ENCODE peak calls at places on chromosome 6, in six cellular contexts. F is tibial nerve, Y is esophagus squamous epithelium, P is spleen, O is prostate gland, K is testis. U is an unnamed sample.

GRCh38 chr6:83368582-83368981 is 62.3 kb downstream of the ME1 start:
- DNase-seq in F (no peak), Y (no peak), P (no peak), O (no peak), K (no peak), U (no peak)

GRCh38 chr6:137581019-137581707 is 87.0 kb upstream of the OLIG3 start:
- DNase-seq in F (no peak), Y (no peak), P (no peak), O (no peak), K (no peak), U (no peak)

GRCh38 chr6:131948692-131949614 is 2.2 kb downstream of the CCN2 start:
- DNase-seq in F (no peak), Y (no peak), P (no peak), O (no peak), K (no peak), U (no peak)

GRCh38 chr6:117265425-117266266 is at the start of gene VGLL2:
- DNase-seq in F (no peak), Y (no peak), P (peak; percentile 71), O (no peak), K (peak; percentile 67), U (no peak)

GRCh38 chr6:133756046-133756445 is 132.9 kb upstream of the TCF21 start:
- DNase-seq in F (no peak), Y (no peak), P (no peak), O (no peak), K (no peak), U (no peak)

GRCh38 chr6:132253211-132253610 is 148.1 kb downstream of the MOXD1 start:
- DNase-seq in F (no peak), Y (no peak), P (no peak), O (no peak), K (no peak), U (no peak)

GRCh38 chr6:12473494-12473893 is 183.3 kb downstream of the EDN1 start:
- DNase-seq in F (no peak), Y (no peak), P (no peak), O (no peak), K (no peak), U (no peak)

GRCh38 chr6:142642651-142643050 is 302.3 kb downstream of the HIVEP2 start:
- DNase-seq in F (no peak), Y (no peak), P (no peak), O (no peak), K (no peak), U (no peak)

GRCh38 chr6:89050155-89050554 is 30.4 kb upstream of the PNRC1 start:
- DNase-seq in F (peak; percentile 56), Y (no peak), P (no peak), O (no peak), K (peak; percentile 61), U (no peak)
- TF ChIP-seq POLR2A in F (no peak), Y (no peak), P (no peak), O (no peak), K (no peak), U (no peak)

DNA sequence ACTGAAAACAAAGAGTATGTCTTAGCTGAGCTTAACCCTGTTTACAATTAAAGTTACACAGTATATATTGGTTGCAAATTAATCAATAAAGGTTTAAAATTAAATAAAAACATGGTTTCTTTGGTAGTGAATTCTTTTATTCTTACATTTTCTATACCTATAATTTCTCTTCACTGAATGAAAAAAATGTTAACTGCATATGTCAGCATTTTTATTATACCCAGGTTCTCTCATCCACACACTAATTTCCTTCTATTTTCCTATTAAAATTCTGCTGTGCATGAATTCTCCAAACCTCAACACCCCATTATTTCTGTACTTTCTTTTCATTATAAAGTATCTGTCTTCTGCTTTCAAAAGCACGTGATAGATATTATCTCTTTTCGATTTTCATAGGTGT is 91.9 kb downstream of the TBC1D32 start:
- DNase-seq in F (no peak), Y (no peak), P (no peak), O (no peak), K (no peak), U (no peak)
- TF ChIP-seq POLR2A in F (no peak), Y (no peak), P (no peak), O (no peak), K (no peak), U (no peak)

GRCh38 chr6:105344971-105345370 is 57.9 kb downstream of the PREP start:
- DNase-seq in F (no peak), Y (no peak), P (no peak), O (no peak), K (no peak), U (no peak)

GRCh38 chr6:105346052-105346451 is 56.8 kb downstream of the PREP start:
- DNase-seq in F (no peak), Y (no peak), P (no peak), O (no peak), K (no peak), U (no peak)

GRCh38 chr6:105348897-105349296 is 54.0 kb downstream of the PREP start:
- DNase-seq in F (no peak), Y (no peak), P (no peak), O (no peak), K (no peak), U (no peak)

DNA sequence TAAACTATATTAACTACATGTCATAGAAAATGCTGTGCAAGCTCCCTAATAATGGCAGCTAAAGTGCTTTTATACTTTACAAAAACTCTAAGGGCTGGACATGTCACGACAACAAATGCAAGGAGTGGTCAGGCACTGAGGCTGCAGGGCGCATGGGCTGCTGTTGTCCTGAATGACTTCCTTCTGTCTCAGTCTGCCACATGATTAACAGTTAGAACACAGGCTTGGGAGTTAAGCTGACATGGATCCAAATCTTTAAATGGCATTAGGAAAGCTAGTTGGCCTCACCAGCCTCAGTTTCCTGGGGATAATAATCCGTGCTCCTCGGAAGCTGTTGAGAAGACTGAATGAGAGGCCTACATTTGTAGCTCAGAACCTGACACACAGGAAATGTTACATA is 57.4 kb downstream of the PREP start:
- DNase-seq in F (no peak), Y (no peak), P (no peak), O (no peak), K (no peak), U (no peak)
- TF ChIP-seq POLR2A in F (no peak), Y (no peak), P (no peak), O (no peak), K (no peak), U (no peak)

GRCh38 chr6:46053034-46053933 is 37.6 kb upstream of the CLIC5 start:
- DNase-seq in F (no peak), Y (no peak), P (no peak), O (no peak), K (no peak), U (no peak)
- TF ChIP-seq POLR2A in F (no peak), Y (no peak), P (no peak), O (no peak), K (no peak), U (no peak)

DNA sequence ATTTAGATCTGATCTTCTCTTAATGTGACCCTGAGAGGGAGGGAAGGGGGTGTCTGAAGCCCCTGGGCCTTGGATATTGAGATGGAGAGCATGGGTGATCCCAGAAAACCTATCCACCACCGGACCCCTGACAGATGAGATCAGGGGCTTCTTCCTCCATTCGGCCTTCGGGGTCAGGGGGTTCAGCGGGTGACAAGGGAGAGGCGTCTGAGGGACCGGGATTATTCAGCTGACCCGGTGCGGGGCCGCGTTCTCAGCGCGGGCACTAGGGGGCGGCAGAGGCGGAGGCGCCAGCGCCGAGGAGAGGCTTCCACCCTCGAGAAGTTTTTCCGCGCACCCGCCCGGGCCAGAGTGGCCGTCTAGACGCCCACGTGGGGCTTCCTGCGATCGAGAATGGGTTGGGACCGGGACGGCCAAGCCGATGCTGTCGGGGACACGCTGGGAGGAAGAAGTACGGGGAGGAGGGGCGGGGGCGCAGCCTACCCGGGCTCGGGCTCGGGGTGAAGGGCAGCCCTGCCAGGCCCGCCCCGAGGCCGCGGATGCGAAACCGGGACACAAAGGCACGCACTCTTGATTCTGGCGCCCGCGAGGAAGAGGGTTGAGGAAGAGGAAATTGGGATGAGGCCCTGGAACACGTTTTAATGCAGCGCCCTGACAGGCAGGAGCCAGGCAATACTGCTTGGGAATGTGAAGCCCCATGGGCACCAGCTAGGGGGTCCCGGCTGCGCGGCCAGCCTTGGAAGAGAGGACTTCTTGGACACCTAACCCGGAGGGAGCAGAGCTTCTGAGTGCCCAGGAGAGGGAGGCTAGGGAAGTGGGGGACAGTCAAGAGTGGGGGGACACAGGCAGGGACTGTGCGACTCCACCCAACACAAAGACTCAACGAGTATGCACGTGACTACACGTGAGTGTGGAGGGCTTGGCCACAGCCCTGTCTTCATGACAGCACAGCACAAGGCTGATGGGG is 30.6 kb downstream of the COL11A2 start:
- DNase-seq in F (peak; percentile 67), Y (no peak), P (peak; percentile 96), O (peak; percentile 46), K (peak; percentile 80), U (peak; percentile 66)
- TF ChIP-seq POLR2A in F (no peak), Y (no peak), P (no peak), O (no peak), K (no peak), U (peak; percentile 32)

GRCh38 chr6:151391471-151392428 is at the start of gene ZBTB2:
- DNase-seq in F (peak; percentile 42), Y (no peak), P (peak; percentile 94), O (peak; percentile 59), K (peak; percentile 70), U (peak; percentile 84)
- TF ChIP-seq POLR2A in F (no peak), Y (no peak), P (no peak), O (no peak), K (no peak), U (peak; percentile 4)

DNA sequence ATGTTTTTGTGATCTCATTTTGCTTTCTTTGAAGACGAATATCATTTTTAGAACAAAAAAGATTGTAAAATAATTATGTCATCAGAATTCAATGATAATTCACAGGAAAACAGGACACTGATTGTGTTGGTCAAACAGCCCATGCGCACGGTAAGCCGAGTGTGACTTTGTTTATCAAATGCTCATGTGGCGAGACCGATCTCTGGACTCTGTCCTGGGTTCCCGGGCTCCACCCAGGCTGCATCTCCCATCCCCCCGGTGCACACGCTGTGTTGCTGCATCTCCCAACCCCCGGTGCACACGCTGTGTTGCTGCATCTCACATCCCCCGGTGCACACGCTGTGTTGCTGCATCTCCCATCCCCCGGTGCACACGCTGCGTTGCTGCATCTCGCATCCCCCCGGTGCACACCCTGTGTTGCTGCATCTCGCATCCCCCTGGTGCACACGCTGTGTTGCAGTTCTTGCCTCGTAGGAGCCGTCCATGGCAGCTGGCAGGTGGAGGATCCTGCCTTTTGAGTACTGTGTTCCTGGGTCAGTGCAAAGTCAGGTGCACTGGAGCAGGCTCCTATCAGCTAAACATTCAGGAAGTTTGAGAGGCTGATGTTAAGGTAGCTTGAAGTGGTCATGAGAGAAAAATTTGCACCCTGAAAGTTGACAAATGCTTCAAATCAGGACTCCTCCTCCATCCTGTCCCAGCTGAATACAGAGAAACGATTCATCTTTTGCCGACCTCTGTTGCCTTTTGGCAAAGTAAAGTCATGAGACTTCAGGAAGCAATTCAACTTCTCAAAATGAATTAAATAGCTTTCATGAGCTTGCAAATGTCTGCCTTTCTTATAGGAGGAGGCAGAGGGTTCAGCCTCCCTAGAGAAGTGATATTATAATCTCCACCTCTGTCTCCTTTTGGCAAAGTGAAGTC is 77.1 kb upstream of the FRMD1 start:
- DNase-seq in F (no peak), Y (no peak), P (no peak), O (no peak), K (no peak), U (no peak)
- TF ChIP-seq POLR2A in F (no peak), Y (no peak), P (no peak), O (no peak), K (no peak), U (no peak)

GRCh38 chr6:31114540-31114876 is at the start of gene PSORS1C1:
- DNase-seq in F (peak; percentile 33), Y (no peak), P (peak; percentile 63), O (peak; percentile 80), K (peak; percentile 80), U (no peak)
- TF ChIP-seq POLR2A in F (no peak), Y (no peak), P (no peak), O (no peak), K (no peak), U (no peak)